ENCODE peak calls at places on chromosome 1, in ten cellular contexts. Y is T-cell; G is aorta; Q is ovary; X is central memory CD8-positive, alpha-beta T cell; K is stimulated activated CD4-positive, alpha-beta T cell treated with anti-CD3 and anti-CD28 coated beads, Interleukin-4, amount 100 ng/mL, for 4 hours; A is activated CD4-positive, alpha-beta T cell treated with anti-CD3 and anti-CD28 coated beads for 24 hours; E is tibial nerve; F is breast epithelium; U is mucosa of gallbladder. N is an unnamed sample.

GRCh38 chr1:27889506-27889905 is 17.2 kb downstream of the THEMIS2 start:
- DNase-seq in Q (no peak), E (no peak), X (no peak), K (no peak), Y (no peak), A (no peak), U (no peak), G (no peak), F (no peak), N (no peak)

GRCh38 chr1:41843378-41843777 is 75.3 kb downstream of the HIVEP3 start:
- DNase-seq in Q (no peak), F (no peak), A (no peak), X (no peak), E (no peak), Y (no peak), K (no peak), U (no peak), G (no peak), N (no peak)

GRCh38 chr1:36450270-36450918 is at the start of gene OSCP1:
- DNase-seq in Y (peak), G (peak), X (peak), U (peak), F (peak), Q (peak), K (peak), E (peak), A (peak), N (peak)

GRCh38 chr1:246769306-246769705 is 45.1 kb downstream of the SCCPDH start:
- DNase-seq in A (no peak), Y (no peak), X (no peak), K (no peak), E (no peak), G (no peak), F (no peak), U (peak), Q (no peak), N (no peak)

GRCh38 chr1:193417420-193417819 is 231.0 kb upstream of the B3GALT2 start:
- DNase-seq in X (no peak), G (no peak), A (no peak), K (peak), F (no peak), Q (no peak), U (no peak), E (no peak), Y (no peak), N (no peak)

GRCh38 chr1:63276625-63277024 is 45.7 kb upstream of the FOXD3 start:
- DNase-seq in E (no peak), U (no peak), Y (no peak), K (no peak), Q (no peak), F (no peak), G (no peak), A (no peak), X (no peak), N (no peak)

GRCh38 chr1:37372740-37373139 is 101.6 kb upstream of the ZC3H12A start:
- DNase-seq in G (no peak), Y (no peak), E (no peak), Q (no peak), A (no peak), U (no peak), K (no peak), X (no peak), F (no peak), N (no peak)

GRCh38 chr1:11746092-11746491 is 10.2 kb downstream of the AGTRAP start:
- DNase-seq in X (no peak), F (no peak), G (no peak), Q (no peak), E (no peak), A (no peak), K (no peak), U (no peak), Y (no peak), N (no peak)

GRCh38 chr1:38941527-38942019 is at the start of gene RHBDL2:
- DNase-seq in E (peak), U (peak), Y (no peak), Q (peak), X (no peak), K (no peak), A (no peak), G (peak), F (peak), N (peak)

GRCh38 chr1:115669886-115670285 is 28.1 kb downstream of the VANGL1 start:
- DNase-seq in K (no peak), Q (no peak), A (no peak), E (no peak), F (no peak), U (no peak), X (no peak), G (no peak), Y (no peak), N (no peak)

GRCh38 chr1:1169429-1170214 is 4.1 kb upstream of the TTLL10 start:
- DNase-seq in U (no peak), E (no peak), A (no peak), F (no peak), X (no peak), Q (no peak), K (no peak), G (peak), Y (no peak), N (no peak)

GRCh38 chr1:204941415-204942338 is 71.0 kb downstream of the NFASC start:
- DNase-seq in F (peak), A (peak), Y (peak), G (peak), X (no peak), Q (peak), E (peak), K (peak), U (peak), N (peak)

GRCh38 chr1:221122501-221122900 is 243.3 kb downstream of the HLX start:
- DNase-seq in E (no peak), Y (no peak), F (no peak), A (no peak), K (no peak), X (no peak), U (no peak), Q (no peak), G (no peak), N (no peak)

GRCh38 chr1:21077085-21077484 is 99.6 kb downstream of the EIF4G3 start:
- DNase-seq in Y (no peak), U (no peak), X (no peak), K (no peak), G (no peak), F (no peak), A (no peak), Q (no peak), E (no peak), N (no peak)

GRCh38 chr1:229642970-229643369 is 16.9 kb downstream of the URB2 start:
- DNase-seq in U (no peak), Q (no peak), G (no peak), A (no peak), Y (no peak), F (no peak), E (no peak), K (no peak), X (no peak), N (no peak)

GRCh38 chr1:41483960-41484844 is at the start of gene EDN2:
- DNase-seq in A (no peak), Y (no peak), E (no peak), U (peak), Q (peak), K (no peak), G (no peak), F (peak), X (no peak), N (peak)

GRCh38 chr1:27141266-27142003 is 13.5 kb downstream of the SLC9A1 start:
- DNase-seq in A (no peak), X (no peak), Y (no peak), Q (no peak), E (no peak), U (peak), F (peak), G (no peak), K (no peak), N (peak)

GRCh38 chr1:228455715-228456114 is 31.5 kb upstream of the RNF187 start:
- DNase-seq in A (no peak), X (no peak), K (no peak), F (no peak), G (no peak), Q (no peak), E (no peak), Y (no peak), U (no peak), N (no peak)

GRCh38 chr1:13775916-13776315 is 75.9 kb downstream of the PRDM2 start:
- DNase-seq in E (no peak), U (no peak), Y (no peak), Q (no peak), X (no peak), K (no peak), A (no peak), F (no peak), G (no peak), N (no peak)

GRCh38 chr1:181503130-181503810 is 20.0 kb downstream of the CACNA1E start:
- DNase-seq in Q (no peak), Y (no peak), E (no peak), G (no peak), A (no peak), U (no peak), K (no peak), X (no peak), F (no peak), N (no peak)

GRCh38 chr1:195765099-195765498 is 843.1 kb downstream of the KCNT2 start:
- DNase-seq in X (no peak), F (no peak), Q (no peak), K (no peak), E (no peak), U (no peak), A (no peak), G (no peak), Y (no peak), N (no peak)

GRCh38 chr1:203631946-203632345 is 5.3 kb downstream of the ATP2B4 start:
- DNase-seq in G (no peak), Q (no peak), K (no peak), U (no peak), Y (no peak), F (no peak), A (no peak), E (no peak), X (no peak), N (no peak)

GRCh38 chr1:54404939-54405880 is 984 bp downstream of the SSBP3 start:
- DNase-seq in K (peak), F (no peak), G (no peak), A (no peak), U (peak), Y (peak), X (no peak), Q (peak), E (no peak), N (no peak)

GRCh38 chr1:80778094-80778840 is 1022.5 kb upstream of the ADGRL2 start:
- DNase-seq in A (no peak), X (no peak), F (no peak), K (no peak), Q (no peak), Y (no peak), G (no peak), U (no peak), E (no peak), N (no peak)

GRCh38 chr1:246428542-246429308 is 78.4 kb downstream of the SMYD3 start:
- DNase-seq in A (no peak), X (no peak), G (no peak), Q (no peak), Y (no peak), E (no peak), F (no peak), K (no peak), U (no peak), N (no peak)

GRCh38 chr1:206658264-206658980 is 23.1 kb downstream of the DYRK3 start:
- DNase-seq in G (peak), A (peak), Y (peak), K (peak), F (no peak), Q (no peak), U (no peak), X (peak), E (no peak), N (no peak)

GRCh38 chr1:35605071-35605881 is 32.2 kb downstream of the TFAP2E start:
- DNase-seq in E (no peak), Y (no peak), Q (no peak), A (no peak), G (no peak), U (no peak), F (no peak), K (no peak), X (no peak), N (no peak)

GRCh38 chr1:234863596-234863995 is 253.6 kb upstream of the IRF2BP2 start:
- DNase-seq in E (no peak), Y (no peak), Q (no peak), G (no peak), A (no peak), K (no peak), X (no peak), F (no peak), U (no peak), N (no peak)

GRCh38 chr1:234188454-234188792 is 184.8 kb upstream of the COA6 start:
- DNase-seq in G (no peak), Q (no peak), U (no peak), Y (no peak), K (no peak), E (no peak), A (no peak), F (no peak), X (no peak), N (no peak)

N was measured in lung.